ENCODE peak calls at places on chromosomes 1 and 21, in six cellular contexts. One of them, this sample, is unnamed.

GRCh38 chr1:230011333-230012092 is 55.5 kb upstream of the GALNT2 start:
- ATAC-seq in Right ventricle myocardium inferior: no peak
- ATAC-seq in stimulated activated naive CD8-positive, alpha-beta T cell treated with anti-CD3 and anti-CD28 coated beads, Interleukin-15, Interleukin-2, amounts not matched to agents 100 U/mL and 50 U/mL, for 24 hours: no peak
- ATAC-seq in T-cell: no peak
- ATAC-seq in activated CD4-positive, alpha-beta T cell treated with anti-CD3 and anti-CD28 coated beads for 36 hours: no peak
- ATAC-seq in CD8-positive, alpha-beta T cell: no peak
- ATAC-seq in this sample: no peak

GRCh38 chr1:70906790-70907189 is 140.8 kb downstream of the PTGER3 start:
- ATAC-seq in Right ventricle myocardium inferior: no peak
- ATAC-seq in stimulated activated naive CD8-positive, alpha-beta T cell treated with anti-CD3 and anti-CD28 coated beads, Interleukin-15, Interleukin-2, amounts not matched to agents 100 U/mL and 50 U/mL, for 24 hours: no peak
- ATAC-seq in T-cell: no peak
- ATAC-seq in activated CD4-positive, alpha-beta T cell treated with anti-CD3 and anti-CD28 coated beads for 36 hours: no peak
- ATAC-seq in CD8-positive, alpha-beta T cell: no peak
- ATAC-seq in this sample: no peak

GRCh38 chr1:229373395-229373794 is 30.5 kb upstream of the CCSAP start:
- ATAC-seq in Right ventricle myocardium inferior: no peak
- ATAC-seq in stimulated activated naive CD8-positive, alpha-beta T cell treated with anti-CD3 and anti-CD28 coated beads, Interleukin-15, Interleukin-2, amounts not matched to agents 100 U/mL and 50 U/mL, for 24 hours: no peak
- ATAC-seq in T-cell: no peak
- ATAC-seq in activated CD4-positive, alpha-beta T cell treated with anti-CD3 and anti-CD28 coated beads for 36 hours: no peak
- ATAC-seq in CD8-positive, alpha-beta T cell: no peak
- ATAC-seq in this sample: no peak

GRCh38 chr1:172609528-172609927 is 49.4 kb upstream of the FASLG start:
- ATAC-seq in Right ventricle myocardium inferior: no peak
- ATAC-seq in stimulated activated naive CD8-positive, alpha-beta T cell treated with anti-CD3 and anti-CD28 coated beads, Interleukin-15, Interleukin-2, amounts not matched to agents 100 U/mL and 50 U/mL, for 24 hours: peak
- ATAC-seq in T-cell: peak
- ATAC-seq in activated CD4-positive, alpha-beta T cell treated with anti-CD3 and anti-CD28 coated beads for 36 hours: no peak
- ATAC-seq in CD8-positive, alpha-beta T cell: peak
- ATAC-seq in this sample: peak

GRCh38 chr1:185495898-185496297 is 178.9 kb upstream of the IVNS1ABP start:
- ATAC-seq in Right ventricle myocardium inferior: no peak
- ATAC-seq in stimulated activated naive CD8-positive, alpha-beta T cell treated with anti-CD3 and anti-CD28 coated beads, Interleukin-15, Interleukin-2, amounts not matched to agents 100 U/mL and 50 U/mL, for 24 hours: no peak
- ATAC-seq in T-cell: no peak
- ATAC-seq in activated CD4-positive, alpha-beta T cell treated with anti-CD3 and anti-CD28 coated beads for 36 hours: no peak
- ATAC-seq in CD8-positive, alpha-beta T cell: no peak
- ATAC-seq in this sample: no peak

GRCh38 chr1:8878448-8879347 is at the start of gene ENO1:
- ATAC-seq in Right ventricle myocardium inferior: peak
- ATAC-seq in stimulated activated naive CD8-positive, alpha-beta T cell treated with anti-CD3 and anti-CD28 coated beads, Interleukin-15, Interleukin-2, amounts not matched to agents 100 U/mL and 50 U/mL, for 24 hours: peak
- ATAC-seq in T-cell: peak
- ATAC-seq in activated CD4-positive, alpha-beta T cell treated with anti-CD3 and anti-CD28 coated beads for 36 hours: peak
- ATAC-seq in CD8-positive, alpha-beta T cell: peak
- ATAC-seq in this sample: peak

GRCh38 chr1:23629728-23630290 is 61.8 kb upstream of the RPL11 start:
- ATAC-seq in Right ventricle myocardium inferior: no peak
- ATAC-seq in stimulated activated naive CD8-positive, alpha-beta T cell treated with anti-CD3 and anti-CD28 coated beads, Interleukin-15, Interleukin-2, amounts not matched to agents 100 U/mL and 50 U/mL, for 24 hours: no peak
- ATAC-seq in T-cell: no peak
- ATAC-seq in activated CD4-positive, alpha-beta T cell treated with anti-CD3 and anti-CD28 coated beads for 36 hours: no peak
- ATAC-seq in CD8-positive, alpha-beta T cell: no peak
- ATAC-seq in this sample: no peak

GRCh38 chr1:154714070-154714623 is 106.2 kb upstream of the ADAR start:
- ATAC-seq in Right ventricle myocardium inferior: peak
- ATAC-seq in stimulated activated naive CD8-positive, alpha-beta T cell treated with anti-CD3 and anti-CD28 coated beads, Interleukin-15, Interleukin-2, amounts not matched to agents 100 U/mL and 50 U/mL, for 24 hours: no peak
- ATAC-seq in T-cell: no peak
- ATAC-seq in activated CD4-positive, alpha-beta T cell treated with anti-CD3 and anti-CD28 coated beads for 36 hours: no peak
- ATAC-seq in CD8-positive, alpha-beta T cell: no peak
- ATAC-seq in this sample: no peak

GRCh38 chr1:16144325-16145029 is 11.4 kb downstream of the EPHA2 start:
- ATAC-seq in Right ventricle myocardium inferior: no peak
- ATAC-seq in stimulated activated naive CD8-positive, alpha-beta T cell treated with anti-CD3 and anti-CD28 coated beads, Interleukin-15, Interleukin-2, amounts not matched to agents 100 U/mL and 50 U/mL, for 24 hours: no peak
- ATAC-seq in T-cell: no peak
- ATAC-seq in activated CD4-positive, alpha-beta T cell treated with anti-CD3 and anti-CD28 coated beads for 36 hours: no peak
- ATAC-seq in CD8-positive, alpha-beta T cell: no peak
- ATAC-seq in this sample: no peak

GRCh38 chr1:29540801-29541357 is 304.6 kb downstream of the PTPRU start:
- ATAC-seq in Right ventricle myocardium inferior: no peak
- ATAC-seq in stimulated activated naive CD8-positive, alpha-beta T cell treated with anti-CD3 and anti-CD28 coated beads, Interleukin-15, Interleukin-2, amounts not matched to agents 100 U/mL and 50 U/mL, for 24 hours: no peak
- ATAC-seq in T-cell: no peak
- ATAC-seq in activated CD4-positive, alpha-beta T cell treated with anti-CD3 and anti-CD28 coated beads for 36 hours: no peak
- ATAC-seq in CD8-positive, alpha-beta T cell: no peak
- ATAC-seq in this sample: no peak

GRCh38 chr21:35868005-35868868 is 192.1 kb downstream of the SETD4 start:
- ATAC-seq in Right ventricle myocardium inferior: peak
- ATAC-seq in stimulated activated naive CD8-positive, alpha-beta T cell treated with anti-CD3 and anti-CD28 coated beads, Interleukin-15, Interleukin-2, amounts not matched to agents 100 U/mL and 50 U/mL, for 24 hours: no peak
- ATAC-seq in T-cell: no peak
- ATAC-seq in activated CD4-positive, alpha-beta T cell treated with anti-CD3 and anti-CD28 coated beads for 36 hours: no peak
- ATAC-seq in CD8-positive, alpha-beta T cell: no peak
- ATAC-seq in this sample: no peak

GRCh38 chr1:71587961-71588360 is 507.1 kb upstream of the ZRANB2 start:
- ATAC-seq in Right ventricle myocardium inferior: no peak
- ATAC-seq in stimulated activated naive CD8-positive, alpha-beta T cell treated with anti-CD3 and anti-CD28 coated beads, Interleukin-15, Interleukin-2, amounts not matched to agents 100 U/mL and 50 U/mL, for 24 hours: no peak
- ATAC-seq in T-cell: no peak
- ATAC-seq in activated CD4-positive, alpha-beta T cell treated with anti-CD3 and anti-CD28 coated beads for 36 hours: no peak
- ATAC-seq in CD8-positive, alpha-beta T cell: no peak
- ATAC-seq in this sample: no peak

GRCh38 chr1:107830075-107830474 is 134.9 kb downstream of the VAV3 start:
- ATAC-seq in Right ventricle myocardium inferior: no peak
- ATAC-seq in stimulated activated naive CD8-positive, alpha-beta T cell treated with anti-CD3 and anti-CD28 coated beads, Interleukin-15, Interleukin-2, amounts not matched to agents 100 U/mL and 50 U/mL, for 24 hours: no peak
- ATAC-seq in T-cell: no peak
- ATAC-seq in activated CD4-positive, alpha-beta T cell treated with anti-CD3 and anti-CD28 coated beads for 36 hours: no peak
- ATAC-seq in CD8-positive, alpha-beta T cell: no peak
- ATAC-seq in this sample: no peak

GRCh38 chr1:44120398-44120949 is 1.9 kb downstream of the KLF17 start:
- ATAC-seq in Right ventricle myocardium inferior: no peak
- ATAC-seq in stimulated activated naive CD8-positive, alpha-beta T cell treated with anti-CD3 and anti-CD28 coated beads, Interleukin-15, Interleukin-2, amounts not matched to agents 100 U/mL and 50 U/mL, for 24 hours: no peak
- ATAC-seq in T-cell: no peak
- ATAC-seq in activated CD4-positive, alpha-beta T cell treated with anti-CD3 and anti-CD28 coated beads for 36 hours: no peak
- ATAC-seq in CD8-positive, alpha-beta T cell: no peak
- ATAC-seq in this sample: no peak

GRCh38 chr1:201475121-201475520 is 6.1 kb upstream of the PHLDA3 start:
- ATAC-seq in Right ventricle myocardium inferior: no peak
- ATAC-seq in stimulated activated naive CD8-positive, alpha-beta T cell treated with anti-CD3 and anti-CD28 coated beads, Interleukin-15, Interleukin-2, amounts not matched to agents 100 U/mL and 50 U/mL, for 24 hours: no peak
- ATAC-seq in T-cell: no peak
- ATAC-seq in activated CD4-positive, alpha-beta T cell treated with anti-CD3 and anti-CD28 coated beads for 36 hours: no peak
- ATAC-seq in CD8-positive, alpha-beta T cell: no peak
- ATAC-seq in this sample: no peak

GRCh38 chr1:25619101-25619890 is 2.7 kb downstream of the MAN1C1 start:
- ATAC-seq in Right ventricle myocardium inferior: no peak
- ATAC-seq in stimulated activated naive CD8-positive, alpha-beta T cell treated with anti-CD3 and anti-CD28 coated beads, Interleukin-15, Interleukin-2, amounts not matched to agents 100 U/mL and 50 U/mL, for 24 hours: no peak
- ATAC-seq in T-cell: peak
- ATAC-seq in activated CD4-positive, alpha-beta T cell treated with anti-CD3 and anti-CD28 coated beads for 36 hours: peak
- ATAC-seq in CD8-positive, alpha-beta T cell: no peak
- ATAC-seq in this sample: no peak

GRCh38 chr1:239250353-239251035 is 135.9 kb upstream of the CHRM3 start:
- ATAC-seq in Right ventricle myocardium inferior: no peak
- ATAC-seq in stimulated activated naive CD8-positive, alpha-beta T cell treated with anti-CD3 and anti-CD28 coated beads, Interleukin-15, Interleukin-2, amounts not matched to agents 100 U/mL and 50 U/mL, for 24 hours: no peak
- ATAC-seq in T-cell: no peak
- ATAC-seq in activated CD4-positive, alpha-beta T cell treated with anti-CD3 and anti-CD28 coated beads for 36 hours: no peak
- ATAC-seq in CD8-positive, alpha-beta T cell: no peak
- ATAC-seq in this sample: no peak

GRCh38 chr1:36109041-36109679 is 15.9 kb downstream of the COL8A2 start:
- ATAC-seq in Right ventricle myocardium inferior: no peak
- ATAC-seq in stimulated activated naive CD8-positive, alpha-beta T cell treated with anti-CD3 and anti-CD28 coated beads, Interleukin-15, Interleukin-2, amounts not matched to agents 100 U/mL and 50 U/mL, for 24 hours: peak
- ATAC-seq in T-cell: peak
- ATAC-seq in activated CD4-positive, alpha-beta T cell treated with anti-CD3 and anti-CD28 coated beads for 36 hours: peak
- ATAC-seq in CD8-positive, alpha-beta T cell: peak
- ATAC-seq in this sample: peak

GRCh38 chr1:38923607-38924006 is 18.0 kb downstream of the RHBDL2 start:
- ATAC-seq in Right ventricle myocardium inferior: no peak
- ATAC-seq in stimulated activated naive CD8-positive, alpha-beta T cell treated with anti-CD3 and anti-CD28 coated beads, Interleukin-15, Interleukin-2, amounts not matched to agents 100 U/mL and 50 U/mL, for 24 hours: peak
- ATAC-seq in T-cell: no peak
- ATAC-seq in activated CD4-positive, alpha-beta T cell treated with anti-CD3 and anti-CD28 coated beads for 36 hours: peak
- ATAC-seq in CD8-positive, alpha-beta T cell: no peak
- ATAC-seq in this sample: peak

GRCh38 chr1:12208271-12208670 is 21.6 kb upstream of the VPS13D start:
- ATAC-seq in Right ventricle myocardium inferior: no peak
- ATAC-seq in stimulated activated naive CD8-positive, alpha-beta T cell treated with anti-CD3 and anti-CD28 coated beads, Interleukin-15, Interleukin-2, amounts not matched to agents 100 U/mL and 50 U/mL, for 24 hours: no peak
- ATAC-seq in T-cell: no peak
- ATAC-seq in activated CD4-positive, alpha-beta T cell treated with anti-CD3 and anti-CD28 coated beads for 36 hours: no peak
- ATAC-seq in CD8-positive, alpha-beta T cell: no peak
- ATAC-seq in this sample: no peak

GRCh38 chr1:169018751-169019150 is 87.7 kb upstream of the ATP1B1 start:
- ATAC-seq in Right ventricle myocardium inferior: no peak
- ATAC-seq in stimulated activated naive CD8-positive, alpha-beta T cell treated with anti-CD3 and anti-CD28 coated beads, Interleukin-15, Interleukin-2, amounts not matched to agents 100 U/mL and 50 U/mL, for 24 hours: no peak
- ATAC-seq in T-cell: no peak
- ATAC-seq in activated CD4-positive, alpha-beta T cell treated with anti-CD3 and anti-CD28 coated beads for 36 hours: no peak
- ATAC-seq in CD8-positive, alpha-beta T cell: no peak
- ATAC-seq in this sample: no peak

GRCh38 chr1:58166417-58166816 is 380.1 kb downstream of the OMA1 start:
- ATAC-seq in Right ventricle myocardium inferior: no peak
- ATAC-seq in stimulated activated naive CD8-positive, alpha-beta T cell treated with anti-CD3 and anti-CD28 coated beads, Interleukin-15, Interleukin-2, amounts not matched to agents 100 U/mL and 50 U/mL, for 24 hours: no peak
- ATAC-seq in T-cell: no peak
- ATAC-seq in activated CD4-positive, alpha-beta T cell treated with anti-CD3 and anti-CD28 coated beads for 36 hours: no peak
- ATAC-seq in CD8-positive, alpha-beta T cell: no peak
- ATAC-seq in this sample: no peak

GRCh38 chr1:200653022-200653462 is 16.7 kb downstream of the DDX59 start:
- ATAC-seq in Right ventricle myocardium inferior: no peak
- ATAC-seq in stimulated activated naive CD8-positive, alpha-beta T cell treated with anti-CD3 and anti-CD28 coated beads, Interleukin-15, Interleukin-2, amounts not matched to agents 100 U/mL and 50 U/mL, for 24 hours: peak
- ATAC-seq in T-cell: no peak
- ATAC-seq in activated CD4-positive, alpha-beta T cell treated with anti-CD3 and anti-CD28 coated beads for 36 hours: peak
- ATAC-seq in CD8-positive, alpha-beta T cell: no peak
- ATAC-seq in this sample: no peak

GRCh38 chr1:226181996-226182714 is 4.4 kb downstream of the ACBD3 start:
- ATAC-seq in Right ventricle myocardium inferior: no peak
- ATAC-seq in stimulated activated naive CD8-positive, alpha-beta T cell treated with anti-CD3 and anti-CD28 coated beads, Interleukin-15, Interleukin-2, amounts not matched to agents 100 U/mL and 50 U/mL, for 24 hours: no peak
- ATAC-seq in T-cell: no peak
- ATAC-seq in activated CD4-positive, alpha-beta T cell treated with anti-CD3 and anti-CD28 coated beads for 36 hours: no peak
- ATAC-seq in CD8-positive, alpha-beta T cell: no peak
- ATAC-seq in this sample: peak

GRCh38 chr1:7454052-7454815 is 316.9 kb upstream of the VAMP3 start:
- ATAC-seq in Right ventricle myocardium inferior: peak
- ATAC-seq in stimulated activated naive CD8-positive, alpha-beta T cell treated with anti-CD3 and anti-CD28 coated beads, Interleukin-15, Interleukin-2, amounts not matched to agents 100 U/mL and 50 U/mL, for 24 hours: no peak
- ATAC-seq in T-cell: no peak
- ATAC-seq in activated CD4-positive, alpha-beta T cell treated with anti-CD3 and anti-CD28 coated beads for 36 hours: no peak
- ATAC-seq in CD8-positive, alpha-beta T cell: no peak
- ATAC-seq in this sample: no peak

GRCh38 chr1:180150982-180151381 is 3.7 kb upstream of the QSOX1 start:
- ATAC-seq in Right ventricle myocardium inferior: no peak
- ATAC-seq in stimulated activated naive CD8-positive, alpha-beta T cell treated with anti-CD3 and anti-CD28 coated beads, Interleukin-15, Interleukin-2, amounts not matched to agents 100 U/mL and 50 U/mL, for 24 hours: no peak
- ATAC-seq in T-cell: no peak
- ATAC-seq in activated CD4-positive, alpha-beta T cell treated with anti-CD3 and anti-CD28 coated beads for 36 hours: no peak
- ATAC-seq in CD8-positive, alpha-beta T cell: no peak
- ATAC-seq in this sample: no peak

GRCh38 chr1:44532567-44532944 is 127.5 kb downstream of the RNF220 start:
- ATAC-seq in Right ventricle myocardium inferior: no peak
- ATAC-seq in stimulated activated naive CD8-positive, alpha-beta T cell treated with anti-CD3 and anti-CD28 coated beads, Interleukin-15, Interleukin-2, amounts not matched to agents 100 U/mL and 50 U/mL, for 24 hours: no peak
- ATAC-seq in T-cell: no peak
- ATAC-seq in activated CD4-positive, alpha-beta T cell treated with anti-CD3 and anti-CD28 coated beads for 36 hours: no peak
- ATAC-seq in CD8-positive, alpha-beta T cell: no peak
- ATAC-seq in this sample: no peak

GRCh38 chr1:154344977-154345837 is 19.9 kb downstream of the ATP8B2 start:
- ATAC-seq in Right ventricle myocardium inferior: no peak
- ATAC-seq in stimulated activated naive CD8-positive, alpha-beta T cell treated with anti-CD3 and anti-CD28 coated beads, Interleukin-15, Interleukin-2, amounts not matched to agents 100 U/mL and 50 U/mL, for 24 hours: no peak
- ATAC-seq in T-cell: peak
- ATAC-seq in activated CD4-positive, alpha-beta T cell treated with anti-CD3 and anti-CD28 coated beads for 36 hours: peak
- ATAC-seq in CD8-positive, alpha-beta T cell: peak
- ATAC-seq in this sample: no peak

GRCh38 chr1:15680614-15681345 is 3.3 kb upstream of the PLEKHM2 start:
- ATAC-seq in Right ventricle myocardium inferior: no peak
- ATAC-seq in stimulated activated naive CD8-positive, alpha-beta T cell treated with anti-CD3 and anti-CD28 coated beads, Interleukin-15, Interleukin-2, amounts not matched to agents 100 U/mL and 50 U/mL, for 24 hours: peak
- ATAC-seq in T-cell: no peak
- ATAC-seq in activated CD4-positive, alpha-beta T cell treated with anti-CD3 and anti-CD28 coated beads for 36 hours: peak
- ATAC-seq in CD8-positive, alpha-beta T cell: no peak
- ATAC-seq in this sample: peak

GRCh38 chr1:64499966-64500365 is 30.0 kb downstream of the CACHD1 start:
- ATAC-seq in Right ventricle myocardium inferior: no peak
- ATAC-seq in stimulated activated naive CD8-positive, alpha-beta T cell treated with anti-CD3 and anti-CD28 coated beads, Interleukin-15, Interleukin-2, amounts not matched to agents 100 U/mL and 50 U/mL, for 24 hours: no peak
- ATAC-seq in T-cell: peak
- ATAC-seq in activated CD4-positive, alpha-beta T cell treated with anti-CD3 and anti-CD28 coated beads for 36 hours: peak
- ATAC-seq in CD8-positive, alpha-beta T cell: peak
- ATAC-seq in this sample: peak

GRCh38 chr1:159897962-159898361 is 2.0 kb downstream of the CFAP45 start:
- ATAC-seq in Right ventricle myocardium inferior: no peak
- ATAC-seq in stimulated activated naive CD8-positive, alpha-beta T cell treated with anti-CD3 and anti-CD28 coated beads, Interleukin-15, Interleukin-2, amounts not matched to agents 100 U/mL and 50 U/mL, for 24 hours: no peak
- ATAC-seq in T-cell: no peak
- ATAC-seq in activated CD4-positive, alpha-beta T cell treated with anti-CD3 and anti-CD28 coated beads for 36 hours: no peak
- ATAC-seq in CD8-positive, alpha-beta T cell: no peak
- ATAC-seq in this sample: no peak

GRCh38 chr1:2926447-2927055 is 94.7 kb upstream of the ACTRT2 start:
- ATAC-seq in Right ventricle myocardium inferior: peak
- ATAC-seq in stimulated activated naive CD8-positive, alpha-beta T cell treated with anti-CD3 and anti-CD28 coated beads, Interleukin-15, Interleukin-2, amounts not matched to agents 100 U/mL and 50 U/mL, for 24 hours: peak
- ATAC-seq in T-cell: peak
- ATAC-seq in activated CD4-positive, alpha-beta T cell treated with anti-CD3 and anti-CD28 coated beads for 36 hours: no peak
- ATAC-seq in CD8-positive, alpha-beta T cell: no peak
- ATAC-seq in this sample: peak

GRCh38 chr1:231027971-231028370 is 12.1 kb downstream of the FAM89A start:
- ATAC-seq in Right ventricle myocardium inferior: no peak
- ATAC-seq in stimulated activated naive CD8-positive, alpha-beta T cell treated with anti-CD3 and anti-CD28 coated beads, Interleukin-15, Interleukin-2, amounts not matched to agents 100 U/mL and 50 U/mL, for 24 hours: no peak
- ATAC-seq in T-cell: no peak
- ATAC-seq in activated CD4-positive, alpha-beta T cell treated with anti-CD3 and anti-CD28 coated beads for 36 hours: no peak
- ATAC-seq in CD8-positive, alpha-beta T cell: no peak
- ATAC-seq in this sample: no peak

This sample was measured in esophagus mucosa.